ENCODE peak calls at places on chromosomes 7 and 10, in four cellular contexts. Q is K562, O is GM12878, A is GM12891. E is an unnamed sample.

GRCh38 chr7:141014091-141014490 is 661 bp downstream of the MRPS33 start:
- DNase-seq in Q (peak), O (no peak), A (no peak), E (no peak)

GRCh38 chr7:143216151-143216550 is 5.7 kb upstream of the TAS2R40 start:
- DNase-seq in Q (no peak), O (no peak), A (no peak), E (no peak)

GRCh38 chr10:43574035-43574892 is at the start of gene ZNF239:
- DNase-seq in Q (peak), O (no peak), A (peak), E (no peak)

GRCh38 chr10:6100370-6100769 is 11.5 kb downstream of the RBM17 start:
- DNase-seq in Q (no peak), O (no peak), A (no peak), E (no peak)

GRCh38 chr7:121510858-121511482 is 114.9 kb upstream of the FAM3C start:
- DNase-seq in Q (no peak), O (no peak), A (no peak), E (no peak)

GRCh38 chr10:36725581-36726520 is 399.5 kb upstream of the ANKRD30A start:
- DNase-seq in Q (no peak), O (no peak), A (no peak), E (no peak)

GRCh38 chr7:140223515-140224221 is 46.9 kb upstream of the KDM7A start:
- DNase-seq in Q (peak), O (no peak), A (no peak), E (no peak)

GRCh38 chr10:52226448-52226847 is 87.6 kb upstream of the DKK1 start:
- DNase-seq in Q (no peak), O (no peak), A (no peak), E (no peak)

GRCh38 chr7:47357863-47358262 is 224.0 kb downstream of the TNS3 start:
- DNase-seq in Q (no peak), O (no peak), A (no peak), E (no peak)

GRCh38 chr10:84224411-84225028 is 824 bp downstream of the LRIT2 start:
- DNase-seq in Q (peak), O (no peak), A (no peak), E (no peak)

GRCh38 chr7:96303105-96303685 is 18.7 kb downstream of the SLC25A13 start:
- DNase-seq in Q (peak), O (no peak), A (no peak), E (no peak)

GRCh38 chr10:87694011-87694794 is 34.5 kb downstream of the PAPSS2 start:
- DNase-seq in Q (no peak), O (no peak), A (no peak), E (no peak)

GRCh38 chr7:96397936-96398596 is 76.2 kb upstream of the SLC25A13 start:
- DNase-seq in Q (no peak), O (no peak), A (no peak), E (no peak)

GRCh38 chr7:105853931-105854419 is 22.4 kb downstream of the ATXN7L1 start:
- DNase-seq in Q (no peak), O (no peak), A (no peak), E (no peak)

GRCh38 chr7:27176962-27177794 is 3.1 kb upstream of the HOXA10 start:
- DNase-seq in Q (no peak), O (no peak), A (no peak), E (no peak)

GRCh38 chr10:74150151-74151056 is at the start of gene AP3M1:
- DNase-seq in Q (peak), O (peak), A (peak), E (no peak)

GRCh38 chr7:93016085-93016471 is 101.7 kb downstream of the SAMD9 start:
- DNase-seq in Q (no peak), O (no peak), A (no peak), E (no peak)

GRCh38 chr10:43644252-43644651 is 4.4 kb downstream of the ZNF32 start:
- DNase-seq in Q (no peak), O (no peak), A (no peak), E (no peak)

GRCh38 chr7:23358152-23358674 is 59.1 kb downstream of the MALSU1 start:
- DNase-seq in Q (no peak), O (no peak), A (no peak), E (no peak)

GRCh38 chr7:43569424-43569823 is 13.5 kb upstream of the STK17A start:
- DNase-seq in Q (no peak), O (no peak), A (no peak), E (no peak)

GRCh38 chr7:47783456-47784240 is 164.6 kb downstream of the PKD1L1 start:
- DNase-seq in Q (no peak), O (no peak), A (no peak), E (no peak)

GRCh38 chr10:103086261-103086660 is 106.8 kb downstream of the NT5C2 start:
- DNase-seq in Q (no peak), O (no peak), A (no peak), E (no peak)

GRCh38 chr10:103083266-103083976 is 109.7 kb downstream of the NT5C2 start:
- DNase-seq in Q (no peak), O (no peak), A (no peak), E (no peak)

GRCh38 chr10:103083977-103084320 is 109.1 kb downstream of the NT5C2 start:
- DNase-seq in Q (no peak), O (no peak), A (no peak), E (no peak)

GRCh38 chr10:103089493-103089892 is 103.6 kb downstream of the NT5C2 start:
- DNase-seq in Q (no peak), O (no peak), A (no peak), E (no peak)

GRCh38 chr10:103086799-103087198 is 106.3 kb downstream of the NT5C2 start:
- DNase-seq in Q (no peak), O (no peak), A (no peak), E (no peak)
- TF ChIP-seq SPI1 in Q (no peak), O (no peak), A (no peak), E (no peak)

GRCh38 chr7:30996261-30996660 is 32.5 kb downstream of the GHRHR start:
- DNase-seq in Q (no peak), O (no peak), A (no peak), E (no peak)
- TF ChIP-seq SPI1 in Q (no peak), O (no peak), A (no peak), E (no peak)

GRCh38 chr7:131057015-131057518 is 270.6 kb upstream of the MKLN1 start:
- DNase-seq in Q (no peak), O (no peak), A (no peak), E (peak)
- TF ChIP-seq SPI1 in Q (no peak), O (no peak), A (no peak), E (no peak)

GRCh38 chr10:81021428-81022129 is 483.9 kb downstream of the SH2D4B start:
- DNase-seq in Q (no peak), O (no peak), A (no peak), E (peak)

GRCh38 chr10:81031774-81032173 is 494.1 kb downstream of the SH2D4B start:
- DNase-seq in Q (no peak), O (peak), A (no peak), E (no peak)

GRCh38 chr10:81027223-81027622 is 489.5 kb downstream of the SH2D4B start:
- DNase-seq in Q (no peak), O (no peak), A (no peak), E (no peak)

DNA sequence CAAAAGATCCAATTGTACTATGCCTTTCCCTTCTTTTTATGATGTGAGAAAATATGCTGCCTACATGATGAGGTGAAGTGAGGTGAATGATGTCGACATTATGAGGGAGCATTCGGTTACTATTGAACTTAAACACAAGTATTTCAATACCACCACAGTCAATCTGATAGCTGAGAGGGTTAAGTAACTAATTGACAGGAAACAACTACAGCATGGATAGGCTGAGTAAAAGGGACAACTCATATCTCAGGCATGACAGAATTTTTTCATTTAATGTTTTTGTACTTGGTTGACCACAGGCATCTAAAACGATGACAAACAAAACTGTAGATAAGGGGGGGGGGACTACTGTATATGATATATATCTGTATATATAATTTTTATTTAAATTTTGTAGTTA is 488.9 kb downstream of the SH2D4B start:
- DNase-seq in Q (no peak), O (no peak), A (no peak), E (no peak)
- TF ChIP-seq SPI1 in Q (no peak), O (no peak), A (no peak), E (no peak)

GRCh38 chr10:58969578-58969977 is 206.9 kb upstream of the PHYHIPL start:
- DNase-seq in Q (no peak), O (no peak), A (no peak), E (no peak)
- TF ChIP-seq SPI1 in Q (no peak), O (no peak), A (no peak), E (no peak)

DNA sequence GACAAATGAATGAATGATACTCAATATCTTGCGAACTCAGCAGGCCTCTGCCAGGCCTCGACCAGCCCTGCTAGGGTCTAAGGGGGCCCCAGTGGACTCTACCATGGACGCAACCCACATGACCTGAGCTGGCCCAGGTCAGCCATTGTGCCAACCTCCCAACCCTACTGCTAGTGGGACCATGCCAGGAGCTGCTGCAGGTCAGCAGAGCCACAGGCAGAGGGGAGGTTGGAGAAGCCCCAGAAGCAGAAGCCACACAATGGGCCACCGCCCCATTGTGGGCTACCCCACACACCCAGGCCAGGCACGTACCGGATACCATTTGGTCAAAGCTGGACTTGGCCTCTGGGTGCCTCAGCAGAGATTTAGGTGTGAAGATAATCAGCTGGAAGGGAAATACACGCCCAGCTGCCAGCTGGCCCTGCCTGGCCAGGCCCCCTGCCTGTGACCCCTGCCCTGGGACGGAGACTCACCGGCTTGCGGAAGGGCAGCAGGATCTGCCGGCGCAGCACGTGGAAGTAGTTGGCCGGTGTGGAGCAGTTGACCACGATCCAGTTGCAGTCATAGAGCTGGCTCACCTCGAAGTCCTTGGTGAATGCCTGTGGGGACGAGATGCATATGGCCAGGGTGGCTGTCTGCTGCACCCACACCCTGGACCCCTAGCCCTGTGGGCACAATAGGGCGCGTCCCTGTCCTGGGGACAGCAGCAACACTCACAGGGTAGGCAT is 24.5 kb downstream of the OGDHL start:
- DNase-seq in Q (no peak), O (no peak), A (no peak), E (no peak)
- TF ChIP-seq SPI1 in Q (no peak), O (no peak), A (no peak), E (no peak)

DNA sequence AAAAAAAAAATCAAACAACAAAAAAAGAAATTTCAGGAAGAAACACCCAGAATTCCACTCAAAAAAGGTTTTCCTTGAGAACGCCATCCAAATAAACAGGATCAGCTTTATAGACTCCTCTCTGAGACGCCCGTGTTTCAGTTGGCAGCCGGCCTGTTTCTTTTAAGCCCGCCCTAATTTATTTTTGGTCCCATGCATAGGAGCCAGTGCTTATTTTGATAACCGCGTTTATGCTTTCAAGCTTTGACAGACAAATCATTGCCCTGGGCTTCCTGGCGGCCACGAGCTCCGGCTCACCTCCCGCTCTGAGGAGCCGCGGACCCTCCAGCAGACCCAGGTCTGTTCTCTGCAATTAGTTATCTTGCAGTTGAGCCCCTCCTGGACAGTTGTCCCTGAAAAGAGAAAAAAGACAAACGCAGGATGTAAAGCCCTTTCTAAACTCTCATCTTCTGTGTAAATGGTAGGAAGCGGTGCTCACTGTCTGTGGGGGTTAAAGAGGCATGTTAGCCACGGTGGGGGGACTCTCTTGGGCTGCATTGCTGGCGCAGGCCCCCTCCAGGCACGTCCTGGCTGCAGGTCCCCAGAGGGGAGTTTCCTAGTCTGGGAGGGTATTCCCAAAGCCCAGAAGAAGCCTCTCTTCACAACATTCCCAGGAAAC is 22.2 kb upstream of the UNCX start:
- DNase-seq in Q (no peak), O (no peak), A (no peak), E (no peak)
- TF ChIP-seq SPI1 in Q (no peak), O (no peak), A (no peak), E (no peak)

GRCh38 chr10:30704016-30704600 is 74.6 kb upstream of the LYZL2 start:
- DNase-seq in Q (no peak), O (no peak), A (no peak), E (no peak)

GRCh38 chr10:30697806-30698205 is 68.3 kb upstream of the LYZL2 start:
- DNase-seq in Q (no peak), O (no peak), A (no peak), E (no peak)

GRCh38 chr10:30705086-30705624 is 75.6 kb upstream of the LYZL2 start:
- DNase-seq in Q (no peak), O (peak), A (no peak), E (no peak)

GRCh38 chr10:30702860-30703259 is 73.3 kb upstream of the LYZL2 start:
- DNase-seq in Q (no peak), O (no peak), A (no peak), E (no peak)

DNA sequence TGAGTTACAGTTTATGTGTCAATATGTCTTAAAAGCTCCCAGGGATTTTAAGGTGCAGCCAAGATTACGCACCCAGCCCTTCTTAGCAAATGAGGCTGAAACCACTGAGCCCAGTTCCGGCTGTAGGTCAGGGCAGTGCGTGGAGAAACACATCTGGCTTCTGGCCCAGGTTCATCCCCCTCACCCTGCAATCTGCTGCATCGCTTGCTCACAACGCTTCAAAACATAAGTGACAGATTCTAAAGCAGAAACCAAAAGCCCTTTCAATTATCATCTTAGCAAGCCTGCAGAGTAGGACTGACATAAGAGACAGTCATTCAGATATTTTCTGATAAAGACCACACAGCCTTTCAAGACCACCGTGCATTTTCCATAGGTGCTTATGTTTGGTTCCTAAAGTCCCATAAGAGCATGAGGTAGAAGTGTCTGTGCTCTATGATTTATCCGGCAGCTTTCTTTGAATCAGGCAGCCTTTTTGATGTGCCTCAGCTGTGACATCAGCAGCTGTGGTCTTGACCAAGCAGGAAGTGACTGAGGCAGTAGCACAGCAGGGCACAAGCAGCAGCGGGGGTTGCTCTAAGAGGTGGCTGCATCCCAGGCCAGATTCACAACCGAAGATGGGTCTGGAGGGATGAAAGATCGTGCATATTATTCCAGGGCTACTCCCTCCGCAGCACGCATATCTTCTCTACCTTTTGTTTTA is 72.1 kb upstream of the LYZL2 start:
- DNase-seq in Q (no peak), O (peak), A (no peak), E (peak)
- TF ChIP-seq SPI1 in Q (no peak), O (peak), A (no peak), E (no peak)

E was measured in HL-60.